ENCODE peak calls at places on chromosomes 7 and 10, in five cellular contexts. L is GM23248; T is pancreas; Q is neuronal stem cell; G is CD8-positive, alpha-beta T cell. I is an unnamed sample.

GRCh38 chr10:73060738-73061635 is 35.7 kb downstream of the P4HA1 start:
- DNase-seq in T (no peak), L (peak; percentile 48), Q (peak; percentile 6), G (no peak), I (peak; percentile 52)

GRCh38 chr7:64997927-64998391 is 7.1 kb upstream of the ZNF117 start:
- DNase-seq in L (peak; percentile 65), Q (no peak), T (peak; percentile 17), G (no peak), I (no peak)

GRCh38 chr7:15977663-15978062 is 291.2 kb upstream of the MEOX2 start:
- DNase-seq in T (no peak), L (peak; percentile 51), G (no peak), Q (no peak), I (no peak)

GRCh38 chr10:123948030-123948823 is 56.6 kb upstream of the CPXM2 start:
- DNase-seq in L (no peak), G (no peak), Q (no peak), T (no peak), I (no peak)

GRCh38 chr10:69750726-69751125 is 51.0 kb upstream of the COL13A1 start:
- DNase-seq in L (no peak), T (no peak), Q (no peak), G (no peak), I (no peak)

GRCh38 chr7:140722254-140722653 is 25.7 kb downstream of the NDUFB2 start:
- DNase-seq in L (no peak), T (no peak), Q (no peak), G (no peak), I (no peak)

GRCh38 chr10:125146791-125147604 is 13.4 kb downstream of the CTBP2 start:
- DNase-seq in T (peak; percentile 40), G (no peak), Q (no peak), L (peak; percentile 35), I (no peak)

GRCh38 chr10:22720667-22721066 is 6.3 kb upstream of the PIP4K2A start:
- DNase-seq in Q (no peak), L (no peak), T (no peak), G (no peak), I (no peak)

GRCh38 chr7:100626530-100627237 is 14.3 kb downstream of the MOSPD3 start:
- DNase-seq in L (peak; percentile 90), G (peak; percentile 88), T (peak; percentile 63), Q (peak; percentile 79), I (peak; percentile 91)

GRCh38 chr7:55733584-55733983 is 129.0 kb downstream of the SEPTIN14 start:
- DNase-seq in G (no peak), Q (no peak), T (no peak), L (peak; percentile 57), I (peak; percentile 6)

GRCh38 chr10:178208-178607 is 43.0 kb downstream of the ZMYND11 start:
- DNase-seq in T (no peak), L (peak; percentile 65), G (no peak), Q (no peak), I (peak; percentile 54)

GRCh38 chr10:104897679-104898078 is 256.6 kb downstream of the SORCS3 start:
- DNase-seq in G (no peak), L (no peak), T (no peak), Q (peak; percentile 31), I (no peak)

GRCh38 chr10:117322258-117322657 is 53.0 kb downstream of the PDZD8 start:
- DNase-seq in T (no peak), L (no peak), Q (no peak), G (no peak), I (no peak)

GRCh38 chr7:2646680-2647571 is 15.1 kb downstream of the TTYH3 start:
- DNase-seq in L (no peak), G (no peak), Q (no peak), T (no peak), I (no peak)

GRCh38 chr10:60414877-60415585 is 25.4 kb upstream of the ANK3 start:
- DNase-seq in Q (no peak), G (no peak), L (peak; percentile 94), T (no peak), I (peak; percentile 54)

GRCh38 chr7:73827568-73828106 is 3.2 kb upstream of the CLDN4 start:
- DNase-seq in Q (no peak), T (peak; percentile 92), G (no peak), L (no peak), I (no peak)

GRCh38 chr7:89335490-89335889 is 540.0 kb upstream of the TEX47 start:
- DNase-seq in L (no peak), G (no peak), Q (no peak), T (no peak), I (no peak)

GRCh38 chr10:27145937-27146336 is 8.2 kb downstream of the YME1L1 start:
- DNase-seq in L (no peak), Q (peak; percentile 39), T (no peak), G (no peak), I (no peak)

GRCh38 chr10:4316166-4316810 is 509.7 kb upstream of the AKR1E2 start:
- DNase-seq in T (no peak), L (peak; percentile 97), Q (no peak), G (no peak), I (no peak)

GRCh38 chr10:2828741-2829140 is 238.6 kb upstream of the PFKP start:
- DNase-seq in G (no peak), Q (no peak), L (no peak), T (no peak), I (no peak)

GRCh38 chr10:11018830-11019692 is 1.4 kb downstream of the CELF2 start:
- DNase-seq in T (no peak), G (no peak), Q (no peak), L (peak; percentile 25), I (no peak)

GRCh38 chr10:11017575-11018425 is at the start of gene CELF2:
- DNase-seq in Q (peak; percentile 65), L (peak; percentile 60), T (peak; percentile 40), G (peak; percentile 27), I (no peak)

GRCh38 chr10:11015371-11015934 is 2.2 kb upstream of the CELF2 start:
- DNase-seq in T (no peak), G (no peak), L (peak; percentile 21), Q (no peak), I (no peak)

GRCh38 chr10:11018426-11018818 is 750 bp downstream of the CELF2 start:
- DNase-seq in L (peak; percentile 31), T (no peak), Q (no peak), G (no peak), I (no peak)

DNA sequence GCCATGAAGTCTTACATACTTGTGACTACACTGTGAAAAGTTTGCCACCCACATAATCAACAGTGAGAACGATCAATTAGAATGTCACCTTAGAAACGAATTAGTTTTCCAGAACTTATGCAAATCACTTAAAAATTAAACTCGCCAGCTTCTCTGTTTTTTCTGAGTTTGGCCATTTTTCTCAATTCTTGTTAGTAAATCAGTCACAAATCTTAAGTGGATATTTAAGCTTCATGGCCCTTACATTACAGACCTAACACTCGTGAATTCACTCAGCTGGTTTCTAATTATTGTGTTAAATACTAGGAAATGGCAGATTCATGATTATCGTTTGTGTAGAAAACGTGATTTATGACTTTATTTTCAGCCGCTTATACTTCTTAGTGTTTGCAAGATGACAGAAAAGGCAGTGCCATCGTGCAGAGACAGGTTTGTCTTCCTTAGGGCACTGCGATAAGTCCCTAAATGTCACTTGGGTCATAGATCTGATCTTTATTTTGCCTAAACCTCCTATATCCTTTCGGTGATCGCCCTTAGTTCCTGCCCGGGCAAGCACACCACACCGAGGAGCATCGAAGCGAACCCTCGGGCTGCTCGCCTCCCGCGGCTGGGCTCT is 605 bp upstream of the CELF2 start:
- DNase-seq in Q (no peak), G (no peak), L (peak; percentile 63), T (no peak), I (no peak)
- H3K4me3 ChIP-seq in Q (peak overlapping the region; percentile 58), G (peak overlapping the region; percentile 28), L (peak overlapping the region; percentile 77), T (peak overlapping the region; percentile 56), I (no peak overlapping the region)

DNA sequence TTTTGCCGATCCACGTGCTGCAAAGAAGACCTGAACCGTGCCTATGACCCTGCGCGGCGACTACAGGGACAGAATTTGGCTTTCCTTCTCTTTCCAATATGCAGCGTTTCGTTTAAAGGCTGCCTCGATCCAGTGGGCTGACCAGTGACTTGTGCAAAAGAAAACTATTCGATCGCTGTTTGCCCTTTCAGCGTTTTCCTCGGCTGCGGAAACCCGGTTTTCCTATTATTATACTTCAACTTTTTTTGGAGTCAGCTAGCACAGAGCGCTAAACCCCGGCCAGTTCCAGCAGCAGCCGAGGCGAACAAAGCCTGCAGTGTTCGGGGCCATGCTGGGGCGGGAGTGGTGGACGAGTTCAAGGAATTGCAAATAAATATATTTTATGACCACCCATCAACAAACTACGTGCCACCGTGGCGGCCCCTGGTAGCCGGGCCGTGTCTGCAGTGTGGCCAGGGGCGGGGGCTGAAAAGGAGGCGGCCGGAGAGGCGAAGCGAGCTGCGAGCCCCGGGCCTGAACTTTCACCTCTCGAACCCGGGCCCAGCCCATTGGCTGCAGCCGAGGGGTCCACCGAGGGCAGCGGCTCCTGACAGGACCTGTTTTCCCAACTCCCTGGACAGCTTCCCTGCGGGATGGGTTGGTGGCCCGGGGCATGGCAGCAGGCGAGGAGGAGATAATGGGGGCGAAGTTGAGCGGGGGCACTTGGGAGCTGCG is 164.3 kb upstream of the PPP1R3A start:
- DNase-seq in L (peak; percentile 54), G (no peak), T (peak; percentile 23), Q (peak; percentile 31), I (peak; percentile 12)
- H3K27me3 ChIP-seq in L (peaks cover 36% of the 10 kb centered on the region), G (peaks cover 30% of the 10 kb centered on the region), T (no peaks in the 10 kb centered on the region), Q (peaks cover 42% of the 10 kb centered on the region), I (peaks cover 99% of the 10 kb centered on the region)

GRCh38 chr10:131536676-131537075 is 225.2 kb upstream of the TCERG1L start:
- DNase-seq in L (no peak), G (no peak), T (no peak), Q (no peak), I (no peak)

GRCh38 chr10:131532745-131533341 is 221.3 kb upstream of the TCERG1L start:
- DNase-seq in Q (no peak), G (no peak), T (no peak), L (no peak), I (no peak)

GRCh38 chr10:131533846-131534526 is 222.5 kb upstream of the TCERG1L start:
- DNase-seq in G (no peak), T (no peak), L (peak; percentile 61), Q (no peak), I (no peak)

GRCh38 chr10:131532291-131532690 is 220.8 kb upstream of the TCERG1L start:
- DNase-seq in L (no peak), Q (no peak), T (no peak), G (no peak), I (no peak)

DNA sequence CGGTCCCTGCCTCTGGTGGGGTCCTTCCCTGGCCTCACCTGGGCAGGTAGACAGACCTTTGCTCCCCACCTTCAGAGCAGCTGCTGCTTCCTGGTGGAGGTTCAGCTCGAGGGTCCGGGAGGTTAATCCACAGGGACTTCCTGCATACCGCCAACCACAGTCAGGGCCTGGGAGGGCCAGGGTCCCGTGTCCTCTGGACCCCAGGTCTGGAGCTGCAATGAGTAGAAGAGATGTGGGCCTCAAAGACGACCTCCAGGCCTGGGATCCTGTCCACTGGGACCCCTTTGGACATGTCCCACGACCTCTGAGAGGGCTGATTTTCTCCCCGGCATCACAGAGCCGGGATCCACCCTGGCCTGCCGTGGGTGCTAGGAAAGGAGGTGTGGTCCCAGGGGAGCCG is 223.3 kb upstream of the TCERG1L start:
- DNase-seq in T (no peak), G (no peak), L (no peak), Q (no peak), I (no peak)
- H3K9me3 ChIP-seq in T (no peaks in the 10 kb centered on the region), G (no peaks in the 10 kb centered on the region), L (no peaks in the 10 kb centered on the region), Q (no peaks in the 10 kb centered on the region), I (no peaks in the 10 kb centered on the region)

GRCh38 chr7:4745265-4745919 is 30.0 kb upstream of the AP5Z1 start:
- DNase-seq in L (no peak), Q (no peak), T (no peak), G (no peak), I (no peak)
- H3K4me3 ChIP-seq in L (peak overlapping the region; percentile 69), Q (no peak overlapping the region), T (peak overlapping the region; percentile 7), G (peak overlapping the region; percentile 64), I (no peak overlapping the region)

GRCh38 chr7:158583810-158584209 is 3.8 kb downstream of the PTPRN2 start:
- DNase-seq in G (no peak), Q (no peak), T (no peak), L (no peak), I (no peak)
- H3K27me3 ChIP-seq in G (peaks cover 42% of the 10 kb centered on the region), Q (peaks cover 27% of the 10 kb centered on the region), T (no peaks in the 10 kb centered on the region), L (peaks cover 21% of the 10 kb centered on the region), I (peaks cover 53% of the 10 kb centered on the region)